ENCODE peak calls at places on chromosomes 12 and 14, in four cellular contexts. L, I, V and Z are unnamed samples. For H3K4me1, the result is how much of the 10 kb centered on the place peaks cover.

GRCh38 chr12:66061557-66062279 is 68.8 kb downstream of the LLPH start:
- DNase-seq in L (no peak), I (no peak), V (no peak), Z (no peak)

GRCh38 chr12:101793401-101793800 is 37.4 kb downstream of the GNPTAB start:
- DNase-seq in L (no peak), I (no peak), V (no peak), Z (no peak)

GRCh38 chr12:70719672-70720420 is 82.6 kb upstream of the PTPRB start:
- DNase-seq in L (peak), I (peak), V (peak), Z (no peak)

GRCh38 chr14:54617467-54617866 is 50.5 kb downstream of the SAMD4A start:
- DNase-seq in L (no peak), I (no peak), V (no peak), Z (no peak)

GRCh38 chr12:623865-624372 is 39.3 kb downstream of the NINJ2 start:
- DNase-seq in L (no peak), I (no peak), V (no peak), Z (no peak)

GRCh38 chr14:93023039-93023438 is 92.7 kb downstream of the ITPK1 start:
- DNase-seq in L (no peak), I (peak), V (no peak), Z (no peak)

GRCh38 chr12:69657376-69658137 is 41.5 kb downstream of the BEST3 start:
- DNase-seq in L (no peak), I (no peak), V (no peak), Z (no peak)

GRCh38 chr14:66483322-66483721 is 2.8 kb upstream of the CCDC196 start:
- DNase-seq in L (peak), I (no peak), V (no peak), Z (no peak)

GRCh38 chr12:94815450-94815849 is 165.1 kb upstream of the TMCC3 start:
- DNase-seq in L (no peak), I (no peak), V (no peak), Z (no peak)

GRCh38 chr14:99467338-99468075 is 13.2 kb downstream of the SETD3 start:
- DNase-seq in L (no peak), I (no peak), V (no peak), Z (no peak)

GRCh38 chr12:46773537-46773936 is 52.3 kb downstream of the SLC38A4 start:
- DNase-seq in L (no peak), I (no peak), V (no peak), Z (no peak)
- H3K4me3 ChIP-seq in L (no peak), I (no peak), V (no peak), Z (no peak)

GRCh38 chr12:103929909-103930786 is at the start of gene HSP90B1:
- DNase-seq in L (peak), I (peak), V (peak), Z (peak)
- H3K4me1 ChIP-seq in L (under half), I (half or more), V (half or more), Z (half or more)

GRCh38 chr14:71652368-71652767 is 279.9 kb upstream of the RGS6 start:
- DNase-seq in L (no peak), I (no peak), V (no peak), Z (no peak)
- H3K4me3 ChIP-seq in L (no peak), I (no peak), V (no peak), Z (no peak)

GRCh38 chr14:102140750-102141145 is 1.1 kb downstream of the WDR20 start:
- DNase-seq in L (no peak), I (no peak), V (no peak), Z (no peak)

GRCh38 chr14:102138935-102139247 is 806 bp upstream of the WDR20 start:
- DNase-seq in L (no peak), I (no peak), V (no peak), Z (no peak)

GRCh38 chr14:102140027-102140749 is 491 bp downstream of the WDR20 start:
- DNase-seq in L (peak), I (peak), V (no peak), Z (peak)

GRCh38 chr14:102139248-102140026 is at the start of gene WDR20:
- DNase-seq in L (peak), I (peak), V (peak), Z (peak)

DNA sequence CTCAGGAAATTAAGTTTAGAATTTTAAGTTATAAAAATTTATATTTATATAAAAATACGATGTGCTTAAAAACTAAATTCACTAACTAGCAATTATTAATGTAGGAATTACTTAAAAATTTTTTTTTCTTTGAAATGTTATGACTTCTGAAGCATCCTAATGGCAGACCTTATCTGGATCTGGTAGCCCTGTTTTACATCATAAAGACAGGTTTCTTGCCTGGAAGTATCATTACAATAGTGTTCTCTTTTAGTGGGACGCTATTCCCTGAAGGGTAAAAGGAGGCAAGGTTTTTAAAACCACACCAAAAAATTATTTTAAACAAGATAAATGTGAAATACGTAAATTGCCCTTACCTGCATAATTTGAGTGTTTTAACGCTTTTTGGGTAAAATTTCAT is 2.1 kb downstream of the WDR20 start:
- DNase-seq in L (no peak), I (no peak), V (no peak), Z (no peak)
- H3K4me1 ChIP-seq in L (under half), I (under half), V (under half), Z (under half)

DNA sequence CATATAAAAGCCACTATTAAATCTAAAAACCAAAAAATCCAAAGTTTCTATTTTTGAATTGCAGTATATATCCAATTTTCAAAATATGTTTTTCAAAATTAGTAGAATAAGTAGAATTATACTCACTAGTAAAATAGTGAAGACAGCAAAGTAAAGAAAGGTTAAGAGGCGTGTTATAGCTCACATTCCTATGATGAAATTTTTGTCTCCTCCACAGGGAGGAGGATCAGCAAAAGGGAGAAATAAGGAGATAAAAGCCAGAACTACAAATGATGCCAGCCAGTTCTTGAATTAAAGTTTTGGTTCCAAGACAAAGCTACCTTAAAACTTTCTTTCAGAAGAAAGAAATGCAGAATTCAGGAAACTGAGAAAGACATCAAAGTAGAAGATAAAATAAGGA is 50.0 kb downstream of the C2CD5 start:
- DNase-seq in L (no peak), I (no peak), V (no peak), Z (no peak)
- H3K4me3 ChIP-seq in L (no peak), I (no peak), V (no peak), Z (no peak)

GRCh38 chr12:91978143-91978542 is 167.5 kb downstream of the BTG1 start:
- DNase-seq in L (no peak), I (no peak), V (peak), Z (peak)

GRCh38 chr12:91975891-91976290 is 169.8 kb downstream of the BTG1 start:
- DNase-seq in L (no peak), I (no peak), V (no peak), Z (no peak)

GRCh38 chr12:91974541-91974940 is 171.1 kb downstream of the BTG1 start:
- DNase-seq in L (no peak), I (no peak), V (no peak), Z (no peak)

GRCh38 chr12:91972896-91973295 is 172.8 kb downstream of the BTG1 start:
- DNase-seq in L (no peak), I (no peak), V (no peak), Z (no peak)

GRCh38 chr12:91973813-91974212 is 171.8 kb downstream of the BTG1 start:
- DNase-seq in L (no peak), I (no peak), V (no peak), Z (no peak)
- H3K4me1 ChIP-seq in L (under half), I (under half), V (under half), Z (under half)

DNA sequence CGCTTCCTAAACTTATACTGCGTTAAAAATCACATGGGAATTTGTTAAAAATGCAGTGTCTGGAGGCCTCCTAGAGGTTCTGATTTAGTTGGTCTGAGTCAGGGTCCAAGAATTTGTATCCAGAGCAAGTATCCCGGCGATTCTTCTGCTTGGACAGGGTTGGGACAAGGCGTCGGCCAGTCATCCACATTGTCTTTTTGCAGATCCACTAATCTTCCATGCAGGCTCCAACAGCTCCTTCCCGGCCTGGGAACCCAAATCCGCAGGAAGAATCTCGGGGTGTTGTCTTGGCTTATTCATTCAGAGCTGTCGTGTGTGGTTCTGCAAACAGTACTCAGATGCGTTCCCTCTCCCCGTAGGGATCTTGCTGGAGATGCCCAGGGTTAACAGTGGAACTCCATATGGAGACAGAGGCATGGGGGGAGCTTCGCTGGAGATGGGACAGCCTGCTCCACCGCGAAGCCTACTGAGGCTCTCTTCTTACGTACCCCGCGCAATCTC is 25.3 kb downstream of the GPRC5D start:
- DNase-seq in L (no peak), I (no peak), V (no peak), Z (no peak)
- H3K4me3 ChIP-seq in L (no peak), I (no peak), V (no peak), Z (no peak)